ENCODE peak calls at places on chromosomes 2 and 18, in six cellular contexts. F is fibroblast of lung; P is skeletal muscle cell; G is fibroblast of gingiva; V is naive thymus-derived CD8-positive, alpha-beta T cell; C is NCI-H1092 treated with DMSO at 0.1 percent for 48 hours. B is an unnamed sample.

GRCh38 chr18:79823120-79823519 is 25.4 kb downstream of the KCNG2 start:
- DNase-seq in F (no peak), P (no peak), G (no peak), V (no peak), C (no peak), B (no peak)

GRCh38 chr2:118091140-118091478 is 2.8 kb downstream of the INSIG2 start:
- DNase-seq in F (peak; percentile 33), P (no peak), G (no peak), V (no peak), C (no peak), B (no peak)

GRCh38 chr2:58240595-58240937 is 559 bp downstream of the FANCL start:
- DNase-seq in F (no peak), P (no peak), G (no peak), V (no peak), C (peak; percentile 62), B (no peak)

GRCh38 chr2:28206786-28207185 is 185.9 kb upstream of the FOSL2 start:
- DNase-seq in F (peak; percentile 34), P (peak; percentile 26), G (no peak), V (no peak), C (no peak), B (no peak)

GRCh38 chr2:112310906-112311305 is 35.5 kb downstream of the ZC3H6 start:
- DNase-seq in F (no peak), P (no peak), G (no peak), V (no peak), C (no peak), B (no peak)

GRCh38 chr18:45166341-45167108 is 448.8 kb upstream of the SLC14A2 start:
- DNase-seq in F (peak; percentile 93), P (peak; percentile 92), G (peak; percentile 99), V (no peak), C (no peak), B (no peak)

GRCh38 chr18:50562686-50563085 is 2.8 kb downstream of the MAPK4 start:
- DNase-seq in F (no peak), P (no peak), G (no peak), V (no peak), C (no peak), B (no peak)

GRCh38 chr18:79574938-79575525 is 104.6 kb upstream of the CTDP1 start:
- DNase-seq in F (no peak), P (no peak), G (no peak), V (no peak), C (no peak), B (no peak)

GRCh38 chr2:16140771-16141640 is 200.7 kb downstream of the MYCN start:
- DNase-seq in F (no peak), P (no peak), G (no peak), V (no peak), C (no peak), B (no peak)

GRCh38 chr2:47223980-47224379 is 68.9 kb upstream of the STPG4 start:
- DNase-seq in F (peak; percentile 72), P (no peak), G (no peak), V (no peak), C (no peak), B (no peak)

GRCh38 chr2:171244970-171245782 is 84.5 kb upstream of the TLK1 start:
- DNase-seq in F (peak; percentile 30), P (no peak), G (peak; percentile 62), V (no peak), C (no peak), B (no peak)

GRCh38 chr2:20198796-20199361 is 26.1 kb downstream of the SDC1 start:
- DNase-seq in F (no peak), P (no peak), G (no peak), V (no peak), C (no peak), B (no peak)

GRCh38 chr2:46170611-46171385 is 126.4 kb upstream of the EPAS1 start:
- DNase-seq in F (no peak), P (no peak), G (no peak), V (no peak), C (no peak), B (no peak)

GRCh38 chr2:3913252-3913651 is 209.9 kb downstream of the DCDC2C start:
- DNase-seq in F (no peak), P (no peak), G (no peak), V (no peak), C (no peak), B (no peak)

GRCh38 chr18:35143615-35144596 is 96.9 kb upstream of the ZNF397 start:
- DNase-seq in F (peak; percentile 43), P (no peak), G (peak; percentile 47), V (no peak), C (peak; percentile 97), B (no peak)

GRCh38 chr18:12239426-12239825 is 14.7 kb upstream of the CIDEA start:
- DNase-seq in F (peak; percentile 47), P (no peak), G (no peak), V (no peak), C (no peak), B (no peak)

GRCh38 chr18:10715791-10716190 is 190.0 kb downstream of the NAPG start:
- DNase-seq in F (peak; percentile 59), P (no peak), G (peak; percentile 12), V (no peak), C (no peak), B (no peak)

GRCh38 chr2:161709428-161709827 is 85.2 kb downstream of the SLC4A10 start:
- DNase-seq in F (no peak), P (no peak), G (no peak), V (no peak), C (no peak), B (no peak)

GRCh38 chr2:10336283-10336682 is 33.6 kb downstream of the HPCAL1 start:
- DNase-seq in F (no peak), P (no peak), G (no peak), V (no peak), C (no peak), B (no peak)

GRCh38 chr2:122414911-122415310 is 659.5 kb downstream of the TSN start:
- DNase-seq in F (no peak), P (no peak), G (no peak), V (no peak), C (no peak), B (no peak)

GRCh38 chr2:95374029-95374428 is 28.5 kb upstream of the FAHD2A start:
- DNase-seq in F (no peak), P (no peak), G (no peak), V (no peak), C (no peak), B (no peak)

GRCh38 chr2:240569998-240570530 is 1.8 kb downstream of the RNPEPL1 start:
- DNase-seq in F (no peak), P (no peak), G (no peak), V (no peak), C (no peak), B (no peak)

GRCh38 chr18:46536215-46536874 is 120.7 kb downstream of the LOXHD1 start:
- DNase-seq in F (peak; percentile 55), P (no peak), G (no peak), V (no peak), C (no peak), B (peak; percentile 7)

GRCh38 chr2:86323273-86323672 is 14.2 kb downstream of the REEP1 start:
- DNase-seq in F (no peak), P (no peak), G (no peak), V (no peak), C (no peak), B (no peak)

GRCh38 chr2:18455256-18455862 is 105.1 kb downstream of the RDH14 start:
- DNase-seq in F (peak; percentile 84), P (peak; percentile 91), G (peak; percentile 94), V (no peak), C (no peak), B (no peak)

GRCh38 chr2:105328281-105329196 is 996 bp downstream of the TGFBRAP1 start:
- DNase-seq in F (peak; percentile 46), P (no peak), G (peak; percentile 50), V (no peak), C (peak; percentile 16), B (peak; percentile 31)

B was measured in CD8-positive, alpha-beta memory T cell.